ENCODE peak calls at places on chromosomes 1 and 21, in five cellular contexts. Z is activated T-cell treated with anti-CD3 and anti-CD28 coated beads, Interleukin-2, amount 50 U/mL, for 1 hour; R is glutamatergic neuron; I is NCI-H69; W is dorsolateral prefrontal cortex. J is an unnamed sample.

GRCh38 chr1:97258597-97258996 is 537.0 kb downstream of the PTBP2 start:
- DNase-seq in I (no peak), Z (no peak), R (no peak), W (no peak), J (no peak)

GRCh38 chr1:9202240-9202870 is 32.2 kb upstream of the H6PD start:
- DNase-seq in Z (no peak), W (no peak), R (no peak), I (no peak), J (no peak)

GRCh38 chr1:234541281-234541975 is 62.4 kb upstream of the TARBP1 start:
- DNase-seq in W (no peak), I (no peak), Z (no peak), R (no peak), J (no peak)

GRCh38 chr1:4130096-4130495 is 230.0 kb upstream of the C1orf174 start:
- DNase-seq in Z (no peak), I (no peak), R (no peak), W (no peak), J (no peak)

GRCh38 chr1:113835686-113836290 is 23.5 kb upstream of the RSBN1 start:
- DNase-seq in W (no peak), R (no peak), Z (no peak), I (peak; percentile 36), J (no peak)

GRCh38 chr21:43318841-43319781 is 107.8 kb downstream of the SIK1 start:
- DNase-seq in I (peak; percentile 48), R (peak; percentile 79), W (no peak), Z (no peak), J (no peak)

GRCh38 chr1:67771776-67772175 is 61.5 kb downstream of the GNG12 start:
- DNase-seq in R (no peak), Z (no peak), I (peak; percentile 63), W (no peak), J (no peak)

GRCh38 chr1:117967472-117967871 is 37.9 kb downstream of the WDR3 start:
- DNase-seq in W (no peak), Z (no peak), I (peak; percentile 51), R (no peak), J (no peak)

GRCh38 chr1:212401838-212402582 is 12.7 kb downstream of the PACC1 start:
- DNase-seq in Z (no peak), R (no peak), W (no peak), I (no peak), J (no peak)

GRCh38 chr1:47592296-47592975 is 154.6 kb downstream of the FOXD2 start:
- DNase-seq in W (no peak), R (no peak), Z (no peak), I (peak; percentile 82), J (no peak)

GRCh38 chr1:9728451-9729295 is 77.1 kb downstream of the PIK3CD start:
- DNase-seq in R (no peak), W (no peak), I (no peak), Z (peak; percentile 65), J (no peak)